ENCODE peak calls at places on chromosome 6, in seven cellular contexts. G is ureter, K is A172, V is kidney tubule cell, S is HCEC 1CT, X is HCT116, Q is GM13977. Z is an unnamed sample.
A peak's percentile ranks its signal among the peaks of the same experiment; 100 is the strongest.

GRCh38 chr6:22350109-22350508 is 53.3 kb upstream of the PRL start:
- DNase-seq in G (no peak), K (no peak), V (no peak), S (no peak), X (no peak), Q (no peak), Z (no peak)

GRCh38 chr6:14477559-14477958 is 360.0 kb downstream of the CD83 start:
- DNase-seq in G (no peak), K (no peak), V (no peak), S (no peak), X (no peak), Q (no peak), Z (no peak)

GRCh38 chr6:11437824-11438459 is 99.6 kb upstream of the TMEM170B start:
- DNase-seq in G (no peak), K (no peak), V (peak; percentile 64), S (peak; percentile 56), X (no peak), Q (no peak), Z (no peak)

GRCh38 chr6:93549868-93550267 is 130.5 kb upstream of the EPHA7 start:
- DNase-seq in G (no peak), K (no peak), V (no peak), S (no peak), X (no peak), Q (no peak), Z (no peak)

GRCh38 chr6:110662468-110663211 is 152.6 kb downstream of the CDK19 start:
- DNase-seq in G (no peak), K (no peak), V (no peak), S (peak; percentile 84), X (no peak), Q (no peak), Z (no peak)

GRCh38 chr6:168949876-168950499 is 303.7 kb downstream of the THBS2 start:
- DNase-seq in G (no peak), K (no peak), V (no peak), S (no peak), X (no peak), Q (no peak), Z (no peak)

GRCh38 chr6:167336818-167337217 is 11.9 kb downstream of the TTLL2 start:
- DNase-seq in G (no peak), K (no peak), V (no peak), S (no peak), X (no peak), Q (no peak), Z (no peak)

GRCh38 chr6:81634155-81634880 is 118.2 kb downstream of the TENT5A start:
- DNase-seq in G (no peak), K (no peak), V (no peak), S (no peak), X (no peak), Q (no peak), Z (no peak)

GRCh38 chr6:1316482-1317220 is 4.8 kb downstream of the FOXQ1 start:
- DNase-seq in G (peak; percentile 65), K (no peak), V (peak; percentile 37), S (no peak), X (no peak), Q (peak; percentile 43), Z (no peak)

GRCh38 chr6:31031095-31031494 is 20.8 kb downstream of the MUC22 start:
- DNase-seq in G (no peak), K (no peak), V (peak; percentile 53), S (no peak), X (no peak), Q (no peak), Z (no peak)

GRCh38 chr6:166277892-166278578 is 30.2 kb downstream of the PRR18 start:
- DNase-seq in G (no peak), K (no peak), V (no peak), S (no peak), X (no peak), Q (no peak), Z (no peak)

GRCh38 chr6:113994934-113995342 is 24.0 kb upstream of the HDAC2 start:
- DNase-seq in G (peak; percentile 54), K (peak; percentile 95), V (peak; percentile 90), S (peak; percentile 92), X (peak; percentile 88), Q (peak; percentile 33), Z (peak; percentile 12)

GRCh38 chr6:77397561-77397960 is 65.7 kb downstream of the HTR1B start:
- DNase-seq in G (no peak), K (no peak), V (no peak), S (peak; percentile 13), X (no peak), Q (no peak), Z (no peak)

GRCh38 chr6:50555982-50556381 is 157.3 kb upstream of the TFAP2D start:
- DNase-seq in G (no peak), K (no peak), V (no peak), S (no peak), X (no peak), Q (no peak), Z (no peak)

GRCh38 chr6:149060300-149060984 is 257.1 kb upstream of the TAB2 start:
- DNase-seq in G (peak; percentile 58), K (no peak), V (no peak), S (no peak), X (no peak), Q (no peak), Z (no peak)

GRCh38 chr6:100506651-100507050 is 41.9 kb upstream of the SIM1 start:
- DNase-seq in G (no peak), K (no peak), V (peak; percentile 26), S (no peak), X (no peak), Q (no peak), Z (no peak)

GRCh38 chr6:56719310-56719709 is 76.6 kb upstream of the DST start:
- DNase-seq in G (no peak), K (peak; percentile 35), V (peak; percentile 22), S (peak; percentile 43), X (no peak), Q (no peak), Z (no peak)

GRCh38 chr6:32107447-32107846 is 1.7 kb downstream of the TNXB start:
- DNase-seq in G (peak; percentile 57), K (peak; percentile 66), V (no peak), S (no peak), X (no peak), Q (no peak), Z (no peak)

GRCh38 chr6:82959385-82959941 is 106.2 kb downstream of the UBE3D start:
- DNase-seq in G (no peak), K (peak; percentile 73), V (peak; percentile 43), S (peak; percentile 53), X (no peak), Q (no peak), Z (no peak)

GRCh38 chr6:153790048-153790447 is 249.0 kb upstream of the OPRM1 start:
- DNase-seq in G (no peak), K (peak; percentile 84), V (peak; percentile 93), S (peak; percentile 95), X (peak; percentile 19), Q (no peak), Z (no peak)

GRCh38 chr6:16136536-16137450 is 7.9 kb downstream of the MYLIP start:
- DNase-seq in G (no peak), K (peak; percentile 74), V (peak; percentile 77), S (peak; percentile 79), X (peak; percentile 21), Q (no peak), Z (no peak)

GRCh38 chr6:142014515-142014914 is 118.2 kb upstream of the GJE1 start:
- DNase-seq in G (no peak), K (peak; percentile 89), V (peak; percentile 97), S (peak; percentile 96), X (peak; percentile 79), Q (no peak), Z (no peak)

GRCh38 chr6:122530440-122531046 is 58.9 kb upstream of the SERINC1 start:
- DNase-seq in G (peak; percentile 59), K (peak; percentile 69), V (peak; percentile 72), S (peak; percentile 56), X (peak; percentile 62), Q (peak; percentile 47), Z (peak; percentile 5)

GRCh38 chr6:7216941-7217621 is 95.9 kb downstream of the SSR1 start:
- DNase-seq in G (no peak), K (no peak), V (peak; percentile 94), S (no peak), X (no peak), Q (no peak), Z (no peak)

GRCh38 chr6:152293404-152293803 is 343.8 kb downstream of the SYNE1 start:
- DNase-seq in G (no peak), K (no peak), V (no peak), S (no peak), X (no peak), Q (no peak), Z (no peak)

GRCh38 chr6:132683543-132683942 is 24.6 kb upstream of the TAAR1 start:
- DNase-seq in G (no peak), K (peak; percentile 50), V (peak; percentile 64), S (peak; percentile 37), X (no peak), Q (no peak), Z (no peak)